ENCODE peak calls at places on chromosome 5, in six cellular contexts. E, B, H, L, M and N are unnamed samples.
A peak's percentile ranks its signal among the peaks of the same experiment; 100 is the strongest.

GRCh38 chr5:124706729-124707361 is 39.6 kb downstream of the ZNF608 start:
- DNase-seq in E (no peak), B (no peak), H (no peak), L (peak; percentile 55), M (peak; percentile 96), N (no peak)

GRCh38 chr5:9533577-9534334 is 12.1 kb downstream of the SEMA5A start:
- DNase-seq in E (no peak), B (no peak), H (no peak), L (no peak), M (no peak), N (no peak)

GRCh38 chr5:96332535-96333396 is 100.3 kb downstream of the PCSK1 start:
- DNase-seq in E (no peak), B (no peak), H (no peak), L (no peak), M (no peak), N (no peak)

GRCh38 chr5:138873096-138873885 is 1.8 kb downstream of the LRRTM2 start:
- DNase-seq in E (no peak), B (no peak), H (no peak), L (no peak), M (no peak), N (no peak)

GRCh38 chr5:140040358-140040757 is 2.7 kb downstream of the NRG2 start:
- DNase-seq in E (no peak), B (no peak), H (no peak), L (no peak), M (no peak), N (no peak)

GRCh38 chr5:127705120-127705892 is 2.1 kb downstream of the CCDC192 start:
- DNase-seq in E (no peak), B (no peak), H (peak; percentile 63), L (no peak), M (peak; percentile 4), N (no peak)

GRCh38 chr5:168642019-168642418 is 62.9 kb upstream of the PANK3 start:
- DNase-seq in E (no peak), B (no peak), H (no peak), L (no peak), M (no peak), N (no peak)

GRCh38 chr5:10485142-10485795 is 43.6 kb downstream of the ROPN1L start:
- DNase-seq in E (peak; percentile 15), B (no peak), H (no peak), L (peak; percentile 56), M (no peak), N (no peak)

GRCh38 chr5:158911693-158912363 is 187.9 kb downstream of the EBF1 start:
- DNase-seq in E (no peak), B (no peak), H (no peak), L (no peak), M (no peak), N (no peak)

GRCh38 chr5:114909424-114909823 is 260.3 kb downstream of the TRIM36 start:
- DNase-seq in E (no peak), B (no peak), H (no peak), L (no peak), M (no peak), N (no peak)

GRCh38 chr5:43078956-43079355 is 38.8 kb upstream of the ANXA2R start:
- DNase-seq in E (no peak), B (no peak), H (peak; percentile 44), L (no peak), M (no peak), N (no peak)

GRCh38 chr5:89071101-89071940 is 188.3 kb upstream of the MEF2C start:
- DNase-seq in E (no peak), B (no peak), H (peak; percentile 18), L (no peak), M (no peak), N (no peak)

GRCh38 chr5:149130121-149130931 is 11.0 kb upstream of the ABLIM3 start:
- DNase-seq in E (no peak), B (no peak), H (peak; percentile 37), L (no peak), M (no peak), N (no peak)

GRCh38 chr5:80061541-80061940 is 26.4 kb downstream of the THBS4 start:
- DNase-seq in E (no peak), B (no peak), H (no peak), L (no peak), M (no peak), N (no peak)

GRCh38 chr5:62143268-62144229 is 162.5 kb upstream of the KIF2A start:
- DNase-seq in E (no peak), B (no peak), H (peak; percentile 27), L (no peak), M (peak; percentile 33), N (no peak)

GRCh38 chr5:161546463-161547301 is at the start of gene GABRB2:
- DNase-seq in E (peak; percentile 55), B (no peak), H (no peak), L (peak; percentile 58), M (peak; percentile 51), N (no peak)